ENCODE peak calls at places on chromosomes 13 and 19, in seven cellular contexts. P is endothelial cell of umbilical vein, S is IMR-90, Z is tibial nerve, C is prostate gland, E is uterus, M is breast epithelium. K is an unnamed sample.

GRCh38 chr13:40146586-40147240 is 491.3 kb downstream of the COG6 start:
- DNase-seq in P (peak), M (no peak), C (no peak), E (no peak), Z (no peak), S (no peak), K (no peak)

GRCh38 chr13:51688937-51689336 is 104.7 kb downstream of the WDFY2 start:
- DNase-seq in S (no peak), E (no peak), P (no peak), Z (no peak), M (no peak), C (no peak), K (no peak)

GRCh38 chr13:48370815-48371214 is 42.1 kb downstream of the LPAR6 start:
- DNase-seq in M (no peak), P (peak), Z (no peak), S (no peak), C (no peak), E (no peak), K (no peak)

GRCh38 chr19:6038634-6039405 is 60.9 kb upstream of the RANBP3 start:
- DNase-seq in P (no peak), C (no peak), S (peak), E (no peak), Z (no peak), M (no peak), K (no peak)

GRCh38 chr13:113405481-113406300 is 41.8 kb upstream of the GRTP1 start:
- DNase-seq in P (no peak), Z (peak), E (peak), M (no peak), C (no peak), S (no peak), K (peak)

GRCh38 chr19:6740589-6741348 is 1.3 kb downstream of the TRIP10 start:
- DNase-seq in C (peak), Z (no peak), P (peak), E (peak), M (no peak), S (peak), K (peak)

GRCh38 chr13:112466132-112467025 is 90.2 kb downstream of the SPACA7 start:
- DNase-seq in S (no peak), P (no peak), M (no peak), C (no peak), Z (no peak), E (no peak), K (no peak)

GRCh38 chr13:44451651-44452050 is 78.0 kb downstream of the SERP2 start:
- DNase-seq in S (no peak), Z (no peak), C (no peak), M (no peak), P (no peak), E (no peak), K (no peak)

GRCh38 chr19:709196-709964 is 645 bp downstream of the PALM start:
- DNase-seq in C (no peak), M (no peak), S (no peak), E (no peak), P (no peak), Z (no peak), K (no peak)

GRCh38 chr13:99346328-99347070 is 39.3 kb upstream of the GPR183 start:
- DNase-seq in S (no peak), Z (no peak), E (no peak), P (no peak), C (no peak), M (no peak), K (no peak)

GRCh38 chr13:111479412-111479811 is 159.0 kb downstream of the TEX29 start:
- DNase-seq in C (no peak), M (no peak), E (no peak), P (no peak), Z (no peak), S (no peak), K (no peak)

GRCh38 chr19:32489971-32490370 is 84.4 kb downstream of the DPY19L3 start:
- DNase-seq in M (no peak), P (no peak), S (peak), Z (no peak), C (no peak), E (no peak), K (no peak)

GRCh38 chr13:98508280-98509074 is 68.4 kb downstream of the STK24 start:
- DNase-seq in C (no peak), Z (no peak), P (no peak), M (no peak), E (no peak), S (peak), K (no peak)

GRCh38 chr19:48403606-48404005 is 10.1 kb downstream of the GRIN2D start:
- DNase-seq in Z (no peak), E (no peak), C (peak), M (no peak), P (peak), S (peak), K (no peak)

GRCh38 chr19:41192574-41193419 is at the start of gene CYP2S1:
- DNase-seq in E (no peak), Z (no peak), P (no peak), M (no peak), S (peak), C (no peak), K (no peak)

GRCh38 chr19:1828279-1829238 is 16.5 kb upstream of the ATP8B3 start:
- DNase-seq in S (no peak), M (no peak), P (no peak), E (no peak), Z (no peak), C (no peak), K (no peak)

GRCh38 chr19:45040059-45040767 is 1.4 kb downstream of the CLASRP start:
- DNase-seq in E (no peak), M (no peak), P (no peak), C (no peak), Z (no peak), S (no peak), K (no peak)

GRCh38 chr13:48595330-48596127 is 58.2 kb upstream of the CYSLTR2 start:
- DNase-seq in P (peak), C (peak), S (peak), M (no peak), Z (no peak), E (peak), K (no peak)

GRCh38 chr19:33725567-33725966 is 71.1 kb upstream of the KCTD15 start:
- DNase-seq in P (no peak), C (no peak), Z (no peak), M (no peak), E (no peak), S (no peak), K (no peak)

GRCh38 chr13:29743229-29743786 is 107.1 kb downstream of the UBL3 start:
- DNase-seq in S (peak), E (peak), P (peak), Z (peak), M (peak), C (no peak), K (peak)

GRCh38 chr19:28612275-28612769 is 600.6 kb downstream of the UQCRFS1 start:
- DNase-seq in Z (no peak), E (no peak), S (no peak), C (no peak), M (no peak), P (no peak), K (no peak)

GRCh38 chr19:11375143-11375948 is 880 bp downstream of the SWSAP1 start:
- DNase-seq in S (no peak), P (peak), E (peak), Z (no peak), C (peak), M (peak), K (peak)

GRCh38 chr13:40340368-40341085 is 325.9 kb downstream of the FOXO1 start:
- DNase-seq in M (no peak), E (no peak), Z (no peak), C (no peak), P (peak), S (no peak), K (no peak)

GRCh38 chr13:110546933-110547332 is 14.6 kb downstream of the RAB20 start:
- DNase-seq in E (no peak), P (peak), S (peak), C (peak), Z (peak), M (peak), K (peak)

DNA sequence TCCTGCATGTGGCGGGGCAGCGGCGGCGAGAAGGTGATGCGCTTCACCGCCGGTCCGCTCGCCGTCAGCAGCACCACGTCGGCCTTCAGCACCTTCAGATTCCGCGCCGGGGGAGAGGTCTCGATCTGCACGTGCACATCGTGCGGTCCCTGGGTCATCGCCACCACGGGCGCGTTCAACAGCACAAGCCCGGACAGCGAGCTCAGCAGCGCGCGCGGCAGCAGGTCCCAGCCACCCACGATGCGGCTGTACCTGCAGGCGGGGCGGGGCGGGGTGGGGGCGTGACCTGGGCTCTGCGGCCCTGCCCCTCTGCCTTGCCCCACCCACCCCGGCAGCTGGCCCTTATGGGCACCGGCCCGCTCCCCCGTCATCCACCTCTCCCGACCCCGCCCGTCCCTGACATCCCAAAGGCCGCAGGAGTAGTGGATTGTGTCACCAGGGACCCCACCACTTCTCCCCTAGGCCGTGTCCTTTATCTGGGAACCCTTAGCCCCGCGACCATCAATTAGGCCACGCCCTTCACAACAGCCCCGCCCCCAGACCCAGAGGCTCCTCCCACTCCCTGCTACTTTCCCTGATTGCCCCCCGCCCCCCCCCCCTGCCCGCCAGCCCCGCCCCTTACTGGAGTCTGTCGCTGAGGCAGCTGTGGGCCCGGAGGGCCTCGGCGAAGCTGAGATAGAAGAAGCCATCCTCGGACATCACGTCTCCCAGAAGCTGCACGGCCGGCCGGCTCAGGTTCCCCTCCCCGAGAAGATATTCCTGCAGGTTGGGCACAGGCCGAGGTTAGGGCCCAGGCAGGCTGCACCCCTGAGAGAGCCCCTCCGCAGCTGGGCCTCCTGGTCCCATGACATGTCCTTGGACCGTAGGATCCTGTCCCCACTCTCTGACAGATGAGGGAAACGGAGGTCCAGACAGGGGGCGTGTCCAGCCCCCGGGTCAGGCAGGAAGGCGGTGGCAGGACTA is 6.1 kb downstream of the IL4I1 start:
- DNase-seq in P (no peak), S (no peak), Z (no peak), M (no peak), E (no peak), C (no peak), K (no peak)
- H3K4me3 ChIP-seq in P (no peak), S (peak), Z (peak), M (peak), E (no peak), C (peak), K (no peak)

GRCh38 chr19:13827656-13828055 is 32.4 kb downstream of the ZSWIM4 start:
- DNase-seq in P (no peak), C (no peak), M (no peak), Z (no peak), E (no peak), S (no peak), K (no peak)

GRCh38 chr19:13824703-13825102 is 29.5 kb downstream of the ZSWIM4 start:
- DNase-seq in P (no peak), M (no peak), S (no peak), Z (no peak), E (no peak), C (no peak), K (no peak)

GRCh38 chr19:13826652-13827235 is 31.5 kb downstream of the ZSWIM4 start:
- DNase-seq in S (no peak), M (no peak), E (no peak), Z (no peak), P (no peak), C (no peak), K (no peak)

GRCh38 chr19:13823901-13824300 is 28.7 kb downstream of the ZSWIM4 start:
- DNase-seq in P (no peak), M (no peak), E (no peak), C (no peak), S (no peak), Z (no peak), K (no peak)

DNA sequence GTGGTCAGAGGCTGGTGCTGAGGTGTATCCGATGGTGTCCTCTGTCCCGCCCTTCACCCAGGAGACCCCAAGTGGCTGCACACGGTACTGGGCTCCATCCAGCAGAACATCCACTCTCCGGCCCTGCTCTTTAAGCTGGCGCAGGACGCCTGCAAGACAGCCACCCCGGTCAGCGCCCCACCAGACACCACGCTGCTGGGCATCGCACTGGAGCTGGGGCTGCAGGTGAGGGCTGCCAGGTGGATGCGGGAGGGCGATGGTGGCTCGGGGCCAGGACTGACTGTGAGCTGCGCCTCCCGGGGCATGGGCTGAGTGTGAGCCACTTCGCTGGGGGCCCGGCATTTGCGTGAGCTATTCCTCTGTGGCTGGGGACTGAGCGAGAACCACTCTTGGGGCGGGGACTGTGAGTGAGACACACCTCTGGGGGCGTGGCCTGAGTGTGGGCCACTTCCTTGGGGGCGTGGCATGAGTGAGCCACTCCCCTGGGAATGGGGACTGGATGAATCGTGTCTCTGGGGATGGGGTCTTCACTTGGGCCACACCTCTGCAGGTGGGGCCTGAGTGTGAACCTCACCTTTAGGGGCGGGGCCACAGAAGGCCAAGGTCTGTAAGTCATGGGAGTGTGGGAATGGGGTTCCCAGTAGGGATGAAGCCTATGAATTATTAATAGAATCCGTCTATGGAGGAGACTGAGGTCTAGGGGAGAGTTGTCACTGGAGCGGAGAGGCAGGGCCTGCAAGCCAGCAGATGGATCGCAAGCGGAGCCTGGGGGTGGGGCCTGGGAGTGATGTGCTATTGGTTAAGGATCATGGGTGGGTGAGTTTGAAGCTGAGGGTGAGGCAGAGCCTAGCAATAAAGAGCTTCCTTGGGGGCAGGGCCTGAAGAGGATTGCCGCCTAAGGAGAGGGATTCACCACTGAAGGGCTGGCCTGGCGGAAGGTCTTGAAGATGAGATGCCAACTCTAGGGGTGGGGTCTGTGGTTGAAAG is 30.5 kb downstream of the ZSWIM4 start:
- DNase-seq in P (no peak), M (no peak), E (no peak), C (no peak), S (no peak), Z (no peak), K (no peak)
- TF ChIP-seq CTCF in P (no peak), M (no peak), E (no peak), C (no peak), S (peak), Z (no peak), K (no peak)

GRCh38 chr13:106569233-106570095 is 1.5 kb upstream of the ARGLU1 start:
- DNase-seq in M (no peak), Z (no peak), P (no peak), S (no peak), C (no peak), E (no peak), K (no peak)

GRCh38 chr13:106565127-106565775 is 2.7 kb downstream of the ARGLU1 start:
- DNase-seq in E (no peak), P (no peak), Z (no peak), C (no peak), S (no peak), M (no peak), K (no peak)

GRCh38 chr13:106567421-106568224 is at the start of gene ARGLU1:
- DNase-seq in Z (peak), P (peak), C (peak), E (peak), M (peak), S (peak), K (peak)

GRCh38 chr13:106568225-106569003 is 477 bp upstream of the ARGLU1 start:
- DNase-seq in S (no peak), M (no peak), P (no peak), E (no peak), Z (no peak), C (no peak), K (no peak)

DNA sequence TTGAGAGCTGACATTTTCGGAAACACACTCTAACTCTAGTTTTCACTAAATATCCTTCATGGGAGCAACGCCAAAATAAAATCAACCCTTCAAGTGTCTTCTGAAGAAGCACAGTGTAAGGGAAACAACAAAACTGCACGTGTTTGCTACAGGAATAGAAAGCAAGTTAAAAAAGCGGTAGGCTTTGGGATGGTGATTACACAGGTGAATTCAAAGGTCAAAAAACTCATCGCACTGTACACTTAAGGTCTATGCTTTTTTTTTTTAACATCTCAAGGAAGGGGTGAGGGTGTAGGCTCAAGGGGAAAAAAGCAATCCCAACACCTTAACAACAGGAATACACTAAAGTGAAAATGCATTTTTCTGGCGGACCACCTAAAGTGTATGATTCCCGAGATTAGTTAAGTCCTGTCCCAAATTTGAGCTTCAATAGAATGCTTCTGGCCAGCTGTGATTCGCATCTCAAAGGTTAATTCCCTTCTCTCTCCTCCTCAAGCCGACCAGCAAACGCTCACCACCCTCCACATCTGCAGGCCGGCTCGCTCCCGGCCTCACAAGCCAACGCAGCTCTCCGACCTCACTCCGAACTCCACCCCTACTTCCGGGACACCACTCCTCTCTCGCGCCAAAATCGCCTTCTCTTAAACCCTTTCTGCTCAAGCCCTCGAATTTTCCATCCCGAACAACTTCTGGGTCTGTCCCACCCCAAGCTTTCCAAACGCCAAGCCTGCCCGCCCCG is 1.1 kb downstream of the ARGLU1 start:
- DNase-seq in E (peak), M (peak), C (peak), P (peak), Z (peak), S (peak), K (peak)
- TF ChIP-seq POLR2A in E (no peak), M (no peak), C (no peak), P (no peak), Z (peak), S (no peak), K (no peak)

GRCh38 chr13:68810660-68811059 is 1297.0 kb upstream of the ATXN8OS start:
- DNase-seq in C (no peak), M (no peak), E (no peak), Z (no peak), P (no peak), S (no peak), K (no peak)

GRCh38 chr13:68808456-68808855 is 1299.2 kb upstream of the ATXN8OS start:
- DNase-seq in M (no peak), E (no peak), S (no peak), P (no peak), C (no peak), Z (no peak), K (no peak)

GRCh38 chr13:68816715-68817114 is 1290.9 kb upstream of the ATXN8OS start:
- DNase-seq in P (no peak), C (no peak), M (no peak), S (no peak), Z (no peak), E (no peak), K (no peak)

GRCh38 chr13:68813397-68813796 is 1294.2 kb upstream of the ATXN8OS start:
- DNase-seq in P (no peak), Z (no peak), M (no peak), E (no peak), S (no peak), C (no peak), K (no peak)
- H3K4me3 ChIP-seq in P (no peak), Z (no peak), M (no peak), E (no peak), S (no peak), C (no peak), K (no peak)

GRCh38 chr19:14073232-14073924 is 792 bp downstream of the MISP3 start:
- DNase-seq in S (peak), E (peak), Z (no peak), C (peak), M (peak), P (peak), K (peak)
- TF ChIP-seq CTCF in S (peak), E (no peak), Z (peak), C (peak), M (peak), P (peak), K (no peak)

GRCh38 chr13:73505487-73505886 is 446.7 kb downstream of the KLF5 start:
- DNase-seq in P (no peak), C (no peak), S (no peak), E (no peak), M (no peak), Z (no peak), K (no peak)
- TF ChIP-seq POLR2A in P (no peak), C (no peak), S (no peak), E (no peak), M (no peak), Z (no peak), K (no peak)

DNA sequence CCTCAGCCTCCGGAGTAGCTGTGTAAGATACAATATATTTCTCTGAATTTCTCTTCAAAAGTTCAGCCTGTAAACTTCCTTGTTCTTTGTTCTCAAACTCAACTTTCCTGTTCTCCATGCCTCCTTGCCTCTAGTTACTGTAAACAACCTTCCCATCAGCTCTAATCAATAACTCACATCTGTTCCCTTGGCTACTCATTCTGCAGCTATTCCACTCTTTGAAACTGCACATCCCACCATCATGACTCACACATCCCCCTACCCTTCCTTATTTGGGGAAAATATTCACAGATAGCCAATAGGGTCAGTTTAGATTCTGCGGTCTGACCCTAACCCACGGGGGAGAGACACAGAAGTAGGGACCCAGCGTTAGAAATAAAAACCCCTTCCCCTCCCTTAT is 2.0 kb downstream of the ZNF562 start:
- DNase-seq in P (no peak), Z (no peak), S (no peak), C (no peak), E (no peak), M (no peak), K (no peak)
- H3K4me3 ChIP-seq in P (no peak), Z (no peak), S (no peak), C (no peak), E (no peak), M (no peak), K (no peak)

GRCh38 chr19:19026299-19026971 is 6.9 kb downstream of the SUGP2 start:
- DNase-seq in M (peak), S (no peak), E (no peak), P (no peak), C (peak), Z (no peak), K (no peak)
- TF ChIP-seq CTCF in M (no peak), S (no peak), E (no peak), P (peak), C (peak), Z (peak), K (no peak)

K was measured in lower leg skin.